ENCODE peak calls at places on chromosomes 12 and 14, in four cellular contexts. N, I, P and T are unnamed samples.
A peak's percentile ranks its signal among the peaks of the same experiment; 100 is the strongest.

GRCh38 chr14:21308132-21308478 is 28.2 kb downstream of the RPGRIP1 start:
- DNase-seq in N (no peak), I (no peak), P (no peak), T (no peak)

GRCh38 chr12:90958995-90959394 is 4.0 kb upstream of the CCER1 start:
- DNase-seq in N (no peak), I (no peak), P (no peak), T (no peak)

GRCh38 chr12:115597157-115597712 is 680.3 kb downstream of the MED13L start:
- DNase-seq in N (no peak), I (no peak), P (no peak), T (no peak)

GRCh38 chr14:79511146-79511545 is 700.2 kb downstream of the DIO2 start:
- DNase-seq in N (no peak), I (no peak), P (no peak), T (no peak)

GRCh38 chr12:34048714-34049113 is 26.4 kb downstream of the ALG10 start:
- DNase-seq in N (no peak), I (no peak), P (no peak), T (no peak)

GRCh38 chr14:91456283-91456682 is 38.7 kb upstream of the CCDC88C start:
- DNase-seq in N (no peak), I (no peak), P (no peak), T (no peak)

GRCh38 chr12:111687255-111687654 is 1.4 kb downstream of the ACAD10 start:
- DNase-seq in N (no peak), I (no peak), P (no peak), T (no peak)

GRCh38 chr14:100400115-100400514 is 77.0 kb downstream of the SLC25A47 start:
- DNase-seq in N (peak; percentile 68), I (no peak), P (no peak), T (no peak)

GRCh38 chr14:55121146-55121545 is 7.9 kb upstream of the LGALS3 start:
- DNase-seq in N (no peak), I (no peak), P (no peak), T (no peak)

GRCh38 chr12:78439666-78440065 is 424.9 kb upstream of the SYT1 start:
- DNase-seq in N (no peak), I (no peak), P (no peak), T (no peak)

GRCh38 chr12:121669525-121669908 is at the start of gene MORN3:
- DNase-seq in N (no peak), I (no peak), P (no peak), T (no peak)

GRCh38 chr12:2689879-2690278 is 104.9 kb upstream of the FKBP4 start:
- DNase-seq in N (no peak), I (no peak), P (no peak), T (no peak)

GRCh38 chr14:86790408-86791364 is 1202.3 kb downstream of the GALC start:
- DNase-seq in N (no peak), I (no peak), P (no peak), T (no peak)

GRCh38 chr12:46983959-46984833 is 95.2 kb upstream of the PCED1B start:
- DNase-seq in N (peak; percentile 22), I (no peak), P (no peak), T (peak; percentile 36)

GRCh38 chr12:40281791-40282364 is 57.1 kb downstream of the LRRK2 start:
- DNase-seq in N (no peak), I (no peak), P (no peak), T (no peak)

GRCh38 chr12:62653740-62654139 is 187.1 kb downstream of the MON2 start:
- DNase-seq in N (no peak), I (no peak), P (no peak), T (no peak)

GRCh38 chr14:58638231-58639205 is 756 bp downstream of the DACT1 start:
- DNase-seq in N (peak; percentile 24), I (no peak), P (peak; percentile 60), T (no peak)

GRCh38 chr12:104276192-104277131 is 27.1 kb upstream of the EID3 start:
- DNase-seq in N (peak; percentile 32), I (peak; percentile 69), P (no peak), T (no peak)

GRCh38 chr14:91237219-91237618 is 7.3 kb downstream of the GPR68 start:
- DNase-seq in N (no peak), I (no peak), P (no peak), T (no peak)

GRCh38 chr12:95942532-95943230 is at the start of gene CCDC38:
- DNase-seq in N (peak; percentile 84), I (peak; percentile 87), P (peak; percentile 91), T (peak; percentile 76)

GRCh38 chr12:123351349-123351748 is 13.3 kb downstream of the SBNO1 start:
- DNase-seq in N (no peak), I (no peak), P (no peak), T (no peak)

GRCh38 chr12:11963841-11964471 is 106.8 kb upstream of the BCL2L14 start:
- DNase-seq in N (no peak), I (no peak), P (no peak), T (no peak)

GRCh38 chr14:37230551-37231194 is 32.9 kb downstream of the MIPOL1 start:
- DNase-seq in N (no peak), I (no peak), P (no peak), T (no peak)

GRCh38 chr12:11834104-11834812 is 184.8 kb downstream of the ETV6 start:
- DNase-seq in N (no peak), I (no peak), P (no peak), T (no peak)

GRCh38 chr12:11677752-11678151 is 28.3 kb downstream of the ETV6 start:
- DNase-seq in N (no peak), I (no peak), P (no peak), T (no peak)

GRCh38 chr14:103346286-103346685 is 12.2 kb downstream of the EIF5 start:
- DNase-seq in N (no peak), I (no peak), P (no peak), T (no peak)

GRCh38 chr14:79658224-79658623 is 553.1 kb downstream of the DIO2 start:
- DNase-seq in N (no peak), I (no peak), P (no peak), T (no peak)

GRCh38 chr12:3511760-3512159 is 20.8 kb downstream of the PRMT8 start:
- DNase-seq in N (no peak), I (no peak), P (no peak), T (no peak)

DNA sequence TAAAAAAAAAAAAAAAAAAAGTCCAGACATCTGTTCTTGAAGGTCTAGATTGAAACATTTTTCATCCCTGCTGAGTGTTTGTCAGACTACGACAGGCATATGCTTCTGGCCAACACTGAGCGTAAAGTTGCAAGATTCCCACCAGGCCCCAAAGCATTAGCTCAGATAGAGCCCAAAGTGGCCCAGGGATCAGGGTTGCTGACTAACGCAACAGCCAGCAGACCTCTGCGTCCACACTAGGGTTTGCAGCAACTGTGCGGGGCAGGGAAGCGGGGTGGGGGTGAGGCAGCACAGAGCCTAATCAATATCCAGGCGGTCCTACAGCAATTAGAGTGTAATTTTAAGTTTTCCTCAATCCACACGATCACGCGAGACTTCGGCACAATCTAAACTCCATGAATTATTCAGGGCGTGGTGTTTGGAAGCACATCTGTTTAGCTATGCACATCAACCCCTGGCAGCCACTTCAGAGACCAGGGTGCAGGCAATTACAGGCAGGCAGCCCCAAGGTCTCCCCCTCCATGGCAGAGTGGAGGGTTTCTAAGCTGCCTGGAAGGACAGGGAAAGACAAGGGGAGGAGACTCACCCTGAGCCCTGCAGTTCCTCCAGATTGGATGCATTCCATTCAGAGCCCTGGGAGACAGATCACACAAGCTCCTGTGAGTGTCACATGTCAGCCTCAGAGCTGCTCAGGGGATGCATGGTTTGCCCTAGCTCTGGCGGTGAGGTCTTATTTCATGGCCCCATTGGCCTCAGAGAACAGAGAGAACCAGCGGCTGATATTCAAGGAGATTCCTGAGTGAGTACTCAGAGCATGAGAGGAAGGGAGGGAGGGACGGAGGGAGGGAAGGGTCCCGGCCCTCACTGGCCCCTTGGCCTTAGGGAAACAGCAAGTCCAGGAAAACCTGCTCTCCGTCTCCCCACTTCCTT is 55.4 kb downstream of the SSH1 start:
- DNase-seq in N (peak; percentile 36), I (no peak), P (peak; percentile 85), T (peak; percentile 95)
- H3K4me1 ChIP-seq in N (no peaks in the 10 kb centered on the region), I (peaks cover 38% of the 10 kb centered on the region), P (peaks cover 59% of the 10 kb centered on the region), T (peaks cover 67% of the 10 kb centered on the region)

DNA sequence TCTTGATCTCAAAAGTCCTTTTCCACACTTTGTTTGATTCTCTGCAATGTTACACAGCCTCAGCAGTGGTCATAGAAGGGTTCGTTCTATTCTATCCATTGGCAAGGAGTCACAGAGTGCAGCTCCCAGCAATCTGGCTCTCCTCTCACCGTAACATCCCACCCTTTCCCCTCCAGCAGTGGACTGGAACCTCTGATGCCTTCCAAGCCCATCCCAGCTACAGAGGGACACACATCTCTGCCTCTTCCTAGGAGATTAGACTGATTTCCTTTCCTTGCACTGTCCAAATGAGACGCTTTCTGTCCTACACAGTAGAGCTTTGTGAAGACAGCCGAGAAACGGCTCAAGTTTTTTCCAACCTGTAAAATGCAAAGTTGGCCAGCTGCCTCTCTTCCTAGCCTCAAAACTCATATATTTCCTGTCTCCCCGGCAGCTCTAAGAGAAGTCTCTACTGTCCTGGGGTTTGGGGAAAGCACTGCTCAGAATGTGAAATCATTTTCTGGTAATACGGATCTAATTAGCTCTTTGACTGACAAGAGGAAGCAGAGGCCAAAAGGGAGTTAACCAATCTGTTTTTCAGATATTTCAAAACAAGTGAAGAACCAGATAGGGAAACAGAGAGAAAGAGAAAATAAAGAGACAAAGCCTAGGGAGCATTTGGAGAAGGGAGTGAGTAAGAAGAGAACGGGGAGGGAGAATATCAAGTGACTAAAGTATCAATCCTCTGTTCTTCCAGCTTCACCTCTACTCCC is 528 bp downstream of the NINJ2 start:
- DNase-seq in N (no peak), I (no peak), P (no peak), T (no peak)
- H3K4me3 ChIP-seq in N (no peak overlapping the region), I (peak overlapping the region; percentile 14), P (peak overlapping the region; percentile 15), T (peak overlapping the region; percentile 33)

DNA sequence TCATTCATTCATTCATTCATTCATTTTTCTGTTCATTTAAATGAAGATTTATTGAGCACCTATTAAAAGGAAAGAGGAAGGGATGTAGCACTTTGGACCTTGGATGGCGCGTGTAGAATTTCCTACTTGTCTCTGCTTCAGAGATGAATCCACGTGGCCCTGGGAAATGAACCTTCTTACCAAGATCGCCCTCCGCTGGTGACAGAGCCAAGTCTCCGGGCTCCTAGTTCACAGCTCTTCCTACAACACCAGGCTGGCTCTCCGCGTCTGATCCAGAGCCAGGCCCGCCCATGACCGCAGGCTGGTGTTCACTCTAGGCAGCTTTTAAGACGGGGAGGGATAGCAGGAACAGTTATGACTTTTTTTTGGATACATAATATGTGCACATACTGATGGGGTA is 70.9 kb upstream of the PIWIL1 start:
- DNase-seq in N (no peak), I (no peak), P (no peak), T (no peak)
- TF ChIP-seq CTCF in N (no peak), I (no peak), P (no peak), T (no peak)

GRCh38 chr12:124563401-124563800 is 4.0 kb downstream of the NCOR2 start:
- DNase-seq in N (no peak), I (no peak), P (no peak), T (no peak)
- H3K4me1 ChIP-seq in N (peaks cover 5% of the 10 kb centered on the region), I (peaks cover 72% of the 10 kb centered on the region), P (peaks cover 50% of the 10 kb centered on the region), T (peaks cover 34% of the 10 kb centered on the region)

GRCh38 chr12:68613209-68613904 is 2.7 kb downstream of the RAP1B start:
- DNase-seq in N (no peak), I (no peak), P (no peak), T (no peak)
- H3K4me3 ChIP-seq in N (peak overlapping the region; percentile 53), I (peak overlapping the region; percentile 79), P (peak overlapping the region; percentile 93), T (peak overlapping the region; percentile 89)

DNA sequence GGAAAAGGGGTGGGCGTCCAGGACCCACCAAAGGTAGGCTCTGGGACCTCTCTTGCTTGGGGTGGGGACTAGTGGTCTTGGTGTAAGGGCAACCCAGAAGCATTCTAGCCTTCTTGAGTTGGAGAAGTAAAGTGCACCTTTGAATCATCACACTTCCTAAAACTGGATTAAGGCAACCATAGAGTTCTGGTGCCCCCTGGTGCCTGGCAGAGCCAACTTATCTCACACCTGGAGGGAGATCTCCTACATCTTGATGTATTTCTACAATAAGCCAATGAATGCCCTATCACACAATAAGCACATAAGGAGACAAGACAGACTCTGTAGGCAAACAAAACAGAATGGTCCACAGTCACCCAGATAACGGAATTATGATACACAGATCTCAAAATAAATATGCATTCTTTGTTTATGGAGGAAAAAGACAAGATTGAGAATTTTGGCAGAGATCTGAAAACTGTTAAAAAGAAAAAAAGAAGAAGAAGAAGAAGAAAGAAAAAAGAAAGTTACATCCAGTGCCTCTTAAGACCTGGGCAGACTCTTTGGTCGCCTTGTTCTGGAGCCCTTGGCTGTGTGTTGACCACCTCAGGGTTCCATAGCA is 95.9 kb upstream of the PPP2R5C start:
- DNase-seq in N (peak; percentile 46), I (no peak), P (no peak), T (no peak)
- TF ChIP-seq CTCF in N (peak; percentile 42), I (peak; percentile 38), P (peak; percentile 8), T (no peak)